ENCODE peak calls at places on chromosomes 13 and 19, in eight cellular contexts. One of them, this sample, is unnamed.

GRCh38 chr13:32428581-32429072 is 697 bp upstream of the N4BP2L1 start:
- DNase-seq in T-helper 2 cell treated with Interferon-gamma antibody and Interleukin-4, amounts not matched to agents 5 μg/mL and 100 μg/mL, for 36 hours: no peak
- DNase-seq in GM12891: no peak
- DNase-seq in GM04503: no peak
- DNase-seq in cerebellar nuclear complex: no peak
- DNase-seq in natural killer cell treated with Interleukin-12 subunit alpha and Interleukin-12 subunit beta and Interleukin-15 and Interleukin-18, amount 100 ng/mL, for 72 hours: no peak
- DNase-seq in left lung: no peak
- DNase-seq in endodermal cell: no peak
- DNase-seq in this sample: no peak

GRCh38 chr19:4597975-4598671 is 38.6 kb upstream of the SEMA6B start:
- DNase-seq in T-helper 2 cell treated with Interferon-gamma antibody and Interleukin-4, amounts not matched to agents 5 μg/mL and 100 μg/mL, for 36 hours: peak
- DNase-seq in GM12891: peak
- DNase-seq in GM04503: no peak
- DNase-seq in cerebellar nuclear complex: no peak
- DNase-seq in natural killer cell treated with Interleukin-12 subunit alpha and Interleukin-12 subunit beta and Interleukin-15 and Interleukin-18, amount 100 ng/mL, for 72 hours: no peak
- DNase-seq in left lung: no peak
- DNase-seq in endodermal cell: peak
- DNase-seq in this sample: no peak

GRCh38 chr13:109156181-109156935 is 526.9 kb downstream of the MYO16 start:
- DNase-seq in T-helper 2 cell treated with Interferon-gamma antibody and Interleukin-4, amounts not matched to agents 5 μg/mL and 100 μg/mL, for 36 hours: no peak
- DNase-seq in GM12891: no peak
- DNase-seq in GM04503: no peak
- DNase-seq in cerebellar nuclear complex: no peak
- DNase-seq in natural killer cell treated with Interleukin-12 subunit alpha and Interleukin-12 subunit beta and Interleukin-15 and Interleukin-18, amount 100 ng/mL, for 72 hours: no peak
- DNase-seq in left lung: no peak
- DNase-seq in endodermal cell: no peak
- DNase-seq in this sample: no peak

GRCh38 chr19:35347171-35347929 is at the start of gene FFAR1:
- DNase-seq in T-helper 2 cell treated with Interferon-gamma antibody and Interleukin-4, amounts not matched to agents 5 μg/mL and 100 μg/mL, for 36 hours: peak
- DNase-seq in GM12891: peak
- DNase-seq in GM04503: no peak
- DNase-seq in cerebellar nuclear complex: no peak
- DNase-seq in natural killer cell treated with Interleukin-12 subunit alpha and Interleukin-12 subunit beta and Interleukin-15 and Interleukin-18, amount 100 ng/mL, for 72 hours: peak
- DNase-seq in left lung: no peak
- DNase-seq in endodermal cell: peak
- DNase-seq in this sample: no peak

GRCh38 chr19:3328743-3329142 is 37.6 kb upstream of the NFIC start:
- DNase-seq in T-helper 2 cell treated with Interferon-gamma antibody and Interleukin-4, amounts not matched to agents 5 μg/mL and 100 μg/mL, for 36 hours: no peak
- DNase-seq in GM12891: no peak
- DNase-seq in GM04503: no peak
- DNase-seq in cerebellar nuclear complex: no peak
- DNase-seq in natural killer cell treated with Interleukin-12 subunit alpha and Interleukin-12 subunit beta and Interleukin-15 and Interleukin-18, amount 100 ng/mL, for 72 hours: no peak
- DNase-seq in left lung: no peak
- DNase-seq in endodermal cell: no peak
- DNase-seq in this sample: no peak

GRCh38 chr13:41503386-41503785 is 46.0 kb downstream of the RGCC start:
- DNase-seq in T-helper 2 cell treated with Interferon-gamma antibody and Interleukin-4, amounts not matched to agents 5 μg/mL and 100 μg/mL, for 36 hours: no peak
- DNase-seq in GM12891: no peak
- DNase-seq in GM04503: no peak
- DNase-seq in cerebellar nuclear complex: no peak
- DNase-seq in natural killer cell treated with Interleukin-12 subunit alpha and Interleukin-12 subunit beta and Interleukin-15 and Interleukin-18, amount 100 ng/mL, for 72 hours: no peak
- DNase-seq in left lung: no peak
- DNase-seq in endodermal cell: no peak
- DNase-seq in this sample: no peak

GRCh38 chr19:37966211-37967072 is 59.4 kb downstream of the SIPA1L3 start:
- DNase-seq in T-helper 2 cell treated with Interferon-gamma antibody and Interleukin-4, amounts not matched to agents 5 μg/mL and 100 μg/mL, for 36 hours: no peak
- DNase-seq in GM12891: no peak
- DNase-seq in GM04503: no peak
- DNase-seq in cerebellar nuclear complex: peak
- DNase-seq in natural killer cell treated with Interleukin-12 subunit alpha and Interleukin-12 subunit beta and Interleukin-15 and Interleukin-18, amount 100 ng/mL, for 72 hours: no peak
- DNase-seq in left lung: no peak
- DNase-seq in endodermal cell: no peak
- DNase-seq in this sample: no peak

GRCh38 chr19:53553865-53554791 is 16.2 kb downstream of the ZNF331 start:
- DNase-seq in T-helper 2 cell treated with Interferon-gamma antibody and Interleukin-4, amounts not matched to agents 5 μg/mL and 100 μg/mL, for 36 hours: peak
- DNase-seq in GM12891: peak
- DNase-seq in GM04503: no peak
- DNase-seq in cerebellar nuclear complex: peak
- DNase-seq in natural killer cell treated with Interleukin-12 subunit alpha and Interleukin-12 subunit beta and Interleukin-15 and Interleukin-18, amount 100 ng/mL, for 72 hours: peak
- DNase-seq in left lung: peak
- DNase-seq in endodermal cell: no peak
- DNase-seq in this sample: peak

GRCh38 chr13:41074523-41074922 is 13.2 kb downstream of the WBP4 start:
- DNase-seq in T-helper 2 cell treated with Interferon-gamma antibody and Interleukin-4, amounts not matched to agents 5 μg/mL and 100 μg/mL, for 36 hours: no peak
- DNase-seq in GM12891: no peak
- DNase-seq in GM04503: no peak
- DNase-seq in cerebellar nuclear complex: no peak
- DNase-seq in natural killer cell treated with Interleukin-12 subunit alpha and Interleukin-12 subunit beta and Interleukin-15 and Interleukin-18, amount 100 ng/mL, for 72 hours: no peak
- DNase-seq in left lung: no peak
- DNase-seq in endodermal cell: no peak
- DNase-seq in this sample: no peak

GRCh38 chr19:29293292-29293691 is 80.3 kb upstream of the UQCRFS1 start:
- DNase-seq in T-helper 2 cell treated with Interferon-gamma antibody and Interleukin-4, amounts not matched to agents 5 μg/mL and 100 μg/mL, for 36 hours: no peak
- DNase-seq in GM12891: no peak
- DNase-seq in GM04503: no peak
- DNase-seq in cerebellar nuclear complex: no peak
- DNase-seq in natural killer cell treated with Interleukin-12 subunit alpha and Interleukin-12 subunit beta and Interleukin-15 and Interleukin-18, amount 100 ng/mL, for 72 hours: peak
- DNase-seq in left lung: no peak
- DNase-seq in endodermal cell: no peak
- DNase-seq in this sample: peak

GRCh38 chr13:23504188-23504587 is 66.0 kb upstream of the TNFRSF19 start:
- DNase-seq in T-helper 2 cell treated with Interferon-gamma antibody and Interleukin-4, amounts not matched to agents 5 μg/mL and 100 μg/mL, for 36 hours: no peak
- DNase-seq in GM12891: no peak
- DNase-seq in GM04503: peak
- DNase-seq in cerebellar nuclear complex: no peak
- DNase-seq in natural killer cell treated with Interleukin-12 subunit alpha and Interleukin-12 subunit beta and Interleukin-15 and Interleukin-18, amount 100 ng/mL, for 72 hours: no peak
- DNase-seq in left lung: no peak
- DNase-seq in endodermal cell: no peak
- DNase-seq in this sample: no peak

GRCh38 chr19:27746691-27747380 is 1466.1 kb downstream of the UQCRFS1 start:
- DNase-seq in T-helper 2 cell treated with Interferon-gamma antibody and Interleukin-4, amounts not matched to agents 5 μg/mL and 100 μg/mL, for 36 hours: no peak
- DNase-seq in GM12891: peak
- DNase-seq in GM04503: no peak
- DNase-seq in cerebellar nuclear complex: no peak
- DNase-seq in natural killer cell treated with Interleukin-12 subunit alpha and Interleukin-12 subunit beta and Interleukin-15 and Interleukin-18, amount 100 ng/mL, for 72 hours: no peak
- DNase-seq in left lung: no peak
- DNase-seq in endodermal cell: peak
- DNase-seq in this sample: peak

GRCh38 chr13:38355595-38356120 is 6.0 kb downstream of the UFM1 start:
- DNase-seq in T-helper 2 cell treated with Interferon-gamma antibody and Interleukin-4, amounts not matched to agents 5 μg/mL and 100 μg/mL, for 36 hours: no peak
- DNase-seq in GM12891: no peak
- DNase-seq in GM04503: no peak
- DNase-seq in cerebellar nuclear complex: no peak
- DNase-seq in natural killer cell treated with Interleukin-12 subunit alpha and Interleukin-12 subunit beta and Interleukin-15 and Interleukin-18, amount 100 ng/mL, for 72 hours: no peak
- DNase-seq in left lung: no peak
- DNase-seq in endodermal cell: no peak
- DNase-seq in this sample: no peak

GRCh38 chr13:44300895-44301638 is 72.6 kb upstream of the SERP2 start:
- DNase-seq in T-helper 2 cell treated with Interferon-gamma antibody and Interleukin-4, amounts not matched to agents 5 μg/mL and 100 μg/mL, for 36 hours: no peak
- DNase-seq in GM12891: peak
- DNase-seq in GM04503: no peak
- DNase-seq in cerebellar nuclear complex: peak
- DNase-seq in natural killer cell treated with Interleukin-12 subunit alpha and Interleukin-12 subunit beta and Interleukin-15 and Interleukin-18, amount 100 ng/mL, for 72 hours: peak
- DNase-seq in left lung: peak
- DNase-seq in endodermal cell: no peak
- DNase-seq in this sample: peak

GRCh38 chr19:30263719-30264440 is 108.3 kb upstream of the ZNF536 start:
- DNase-seq in T-helper 2 cell treated with Interferon-gamma antibody and Interleukin-4, amounts not matched to agents 5 μg/mL and 100 μg/mL, for 36 hours: no peak
- DNase-seq in GM12891: no peak
- DNase-seq in GM04503: no peak
- DNase-seq in cerebellar nuclear complex: no peak
- DNase-seq in natural killer cell treated with Interleukin-12 subunit alpha and Interleukin-12 subunit beta and Interleukin-15 and Interleukin-18, amount 100 ng/mL, for 72 hours: no peak
- DNase-seq in left lung: no peak
- DNase-seq in endodermal cell: no peak
- DNase-seq in this sample: no peak

GRCh38 chr13:98059276-98059675 is 83.6 kb upstream of the FARP1 start:
- DNase-seq in T-helper 2 cell treated with Interferon-gamma antibody and Interleukin-4, amounts not matched to agents 5 μg/mL and 100 μg/mL, for 36 hours: no peak
- DNase-seq in GM12891: no peak
- DNase-seq in GM04503: no peak
- DNase-seq in cerebellar nuclear complex: no peak
- DNase-seq in natural killer cell treated with Interleukin-12 subunit alpha and Interleukin-12 subunit beta and Interleukin-15 and Interleukin-18, amount 100 ng/mL, for 72 hours: no peak
- DNase-seq in left lung: no peak
- DNase-seq in endodermal cell: no peak
- DNase-seq in this sample: no peak

GRCh38 chr13:39144391-39144790 is 106.1 kb downstream of the NHLRC3 start:
- DNase-seq in T-helper 2 cell treated with Interferon-gamma antibody and Interleukin-4, amounts not matched to agents 5 μg/mL and 100 μg/mL, for 36 hours: no peak
- DNase-seq in GM12891: no peak
- DNase-seq in GM04503: no peak
- DNase-seq in cerebellar nuclear complex: peak
- DNase-seq in natural killer cell treated with Interleukin-12 subunit alpha and Interleukin-12 subunit beta and Interleukin-15 and Interleukin-18, amount 100 ng/mL, for 72 hours: no peak
- DNase-seq in left lung: no peak
- DNase-seq in endodermal cell: no peak
- DNase-seq in this sample: no peak

GRCh38 chr13:101554420-101555125 is 102.1 kb downstream of the ITGBL1 start:
- DNase-seq in T-helper 2 cell treated with Interferon-gamma antibody and Interleukin-4, amounts not matched to agents 5 μg/mL and 100 μg/mL, for 36 hours: no peak
- DNase-seq in GM12891: no peak
- DNase-seq in GM04503: no peak
- DNase-seq in cerebellar nuclear complex: no peak
- DNase-seq in natural killer cell treated with Interleukin-12 subunit alpha and Interleukin-12 subunit beta and Interleukin-15 and Interleukin-18, amount 100 ng/mL, for 72 hours: no peak
- DNase-seq in left lung: no peak
- DNase-seq in endodermal cell: no peak
- DNase-seq in this sample: no peak

GRCh38 chr13:37138169-37138568 is 32.7 kb upstream of the CSNK1A1L start:
- DNase-seq in T-helper 2 cell treated with Interferon-gamma antibody and Interleukin-4, amounts not matched to agents 5 μg/mL and 100 μg/mL, for 36 hours: no peak
- DNase-seq in GM12891: no peak
- DNase-seq in GM04503: no peak
- DNase-seq in cerebellar nuclear complex: no peak
- DNase-seq in natural killer cell treated with Interleukin-12 subunit alpha and Interleukin-12 subunit beta and Interleukin-15 and Interleukin-18, amount 100 ng/mL, for 72 hours: no peak
- DNase-seq in left lung: no peak
- DNase-seq in endodermal cell: peak
- DNase-seq in this sample: no peak

GRCh38 chr19:48145596-48146254 is 24.4 kb downstream of the LIG1 start:
- DNase-seq in T-helper 2 cell treated with Interferon-gamma antibody and Interleukin-4, amounts not matched to agents 5 μg/mL and 100 μg/mL, for 36 hours: no peak
- DNase-seq in GM12891: no peak
- DNase-seq in GM04503: no peak
- DNase-seq in cerebellar nuclear complex: no peak
- DNase-seq in natural killer cell treated with Interleukin-12 subunit alpha and Interleukin-12 subunit beta and Interleukin-15 and Interleukin-18, amount 100 ng/mL, for 72 hours: no peak
- DNase-seq in left lung: no peak
- DNase-seq in endodermal cell: no peak
- DNase-seq in this sample: no peak

GRCh38 chr19:1990230-1991017 is 25.1 kb downstream of the BTBD2 start:
- DNase-seq in T-helper 2 cell treated with Interferon-gamma antibody and Interleukin-4, amounts not matched to agents 5 μg/mL and 100 μg/mL, for 36 hours: no peak
- DNase-seq in GM12891: no peak
- DNase-seq in GM04503: no peak
- DNase-seq in cerebellar nuclear complex: no peak
- DNase-seq in natural killer cell treated with Interleukin-12 subunit alpha and Interleukin-12 subunit beta and Interleukin-15 and Interleukin-18, amount 100 ng/mL, for 72 hours: no peak
- DNase-seq in left lung: no peak
- DNase-seq in endodermal cell: no peak
- DNase-seq in this sample: peak

GRCh38 chr19:17706750-17707181 is 12.5 kb upstream of the MAP1S start:
- DNase-seq in T-helper 2 cell treated with Interferon-gamma antibody and Interleukin-4, amounts not matched to agents 5 μg/mL and 100 μg/mL, for 36 hours: no peak
- DNase-seq in GM12891: no peak
- DNase-seq in GM04503: no peak
- DNase-seq in cerebellar nuclear complex: peak
- DNase-seq in natural killer cell treated with Interleukin-12 subunit alpha and Interleukin-12 subunit beta and Interleukin-15 and Interleukin-18, amount 100 ng/mL, for 72 hours: peak
- DNase-seq in left lung: no peak
- DNase-seq in endodermal cell: peak
- DNase-seq in this sample: no peak

GRCh38 chr13:27622102-27622820 is 569 bp downstream of the POLR1D start:
- DNase-seq in T-helper 2 cell treated with Interferon-gamma antibody and Interleukin-4, amounts not matched to agents 5 μg/mL and 100 μg/mL, for 36 hours: no peak
- DNase-seq in GM12891: no peak
- DNase-seq in GM04503: no peak
- DNase-seq in cerebellar nuclear complex: no peak
- DNase-seq in natural killer cell treated with Interleukin-12 subunit alpha and Interleukin-12 subunit beta and Interleukin-15 and Interleukin-18, amount 100 ng/mL, for 72 hours: no peak
- DNase-seq in left lung: no peak
- DNase-seq in endodermal cell: no peak
- DNase-seq in this sample: no peak

GRCh38 chr19:34306213-34306661 is 51.9 kb downstream of the GARRE1 start:
- DNase-seq in T-helper 2 cell treated with Interferon-gamma antibody and Interleukin-4, amounts not matched to agents 5 μg/mL and 100 μg/mL, for 36 hours: no peak
- DNase-seq in GM12891: no peak
- DNase-seq in GM04503: no peak
- DNase-seq in cerebellar nuclear complex: no peak
- DNase-seq in natural killer cell treated with Interleukin-12 subunit alpha and Interleukin-12 subunit beta and Interleukin-15 and Interleukin-18, amount 100 ng/mL, for 72 hours: no peak
- DNase-seq in left lung: no peak
- DNase-seq in endodermal cell: no peak
- DNase-seq in this sample: no peak